ENCODE peak calls at places on chromosomes 11 and 22, in five cellular contexts. E, F, I, M and B are unnamed samples.

GRCh38 chr22:28349114-28349513 is 330.5 kb downstream of the TTC28 start:
- DNase-seq in E (no peak), I (no peak), F (no peak), M (no peak), B (no peak)

GRCh38 chr22:20674998-20675397 is 98.9 kb upstream of the SERPIND1 start:
- DNase-seq in F (no peak), I (no peak), M (no peak), E (no peak), B (no peak)

GRCh38 chr11:61815790-61816735 is 740 bp downstream of the FADS1 start:
- DNase-seq in M (peak; percentile 70), E (peak; percentile 91), I (peak; percentile 84), F (peak; percentile 91), B (peak; percentile 93)

GRCh38 chr11:69284081-69284511 is 9.9 kb upstream of the MYEOV start:
- DNase-seq in F (peak; percentile 40), I (no peak), M (peak; percentile 31), E (no peak), B (peak; percentile 53)

GRCh38 chr11:71203681-71204080 is 48.7 kb downstream of the SHANK2 start:
- DNase-seq in I (no peak), M (peak; percentile 24), E (no peak), F (peak; percentile 45), B (peak; percentile 9)

GRCh38 chr11:65806972-65807371 is 20.1 kb downstream of the OVOL1 start:
- DNase-seq in E (no peak), M (no peak), F (no peak), I (no peak), B (no peak)

GRCh38 chr11:132111781-132112380 is 741.5 kb downstream of the NTM start:
- DNase-seq in E (no peak), F (no peak), M (no peak), I (no peak), B (no peak)

GRCh38 chr22:29914991-29915390 is 32.0 kb downstream of the MTMR3 start:
- DNase-seq in F (no peak), M (no peak), I (no peak), E (no peak), B (no peak)

GRCh38 chr11:41786087-41786486 is 326.6 kb upstream of the LRRC4C start:
- DNase-seq in F (no peak), I (no peak), E (no peak), M (no peak), B (no peak)

GRCh38 chr22:19805821-19806212 is 45.2 kb downstream of the TBX1 start:
- DNase-seq in I (no peak), F (peak; percentile 67), E (peak; percentile 21), M (no peak), B (peak; percentile 81)

GRCh38 chr11:97361812-97362378 is 972.1 kb downstream of the JRKL start:
- DNase-seq in E (no peak), I (no peak), F (no peak), M (no peak), B (no peak)

GRCh38 chr11:13834463-13834862 is 128.1 kb upstream of the SPON1 start:
- DNase-seq in M (no peak), I (peak; percentile 65), E (peak; percentile 89), F (no peak), B (no peak)

GRCh38 chr11:96145163-96145585 is 197.8 kb downstream of the MAML2 start:
- DNase-seq in I (no peak), E (no peak), F (no peak), M (no peak), B (no peak)

GRCh38 chr22:41052661-41053490 is 39.5 kb upstream of the EP300 start:
- DNase-seq in F (no peak), I (no peak), E (no peak), M (no peak), B (no peak)

GRCh38 chr11:118980191-118980881 is 8.8 kb downstream of the FOXR1 start:
- DNase-seq in E (peak; percentile 79), I (no peak), M (peak; percentile 58), F (peak; percentile 72), B (peak; percentile 80)

GRCh38 chr11:122746050-122746478 is 90.5 kb downstream of the UBASH3B start:
- DNase-seq in F (no peak), M (no peak), E (no peak), I (no peak), B (peak; percentile 52)

GRCh38 chr11:130452941-130453340 is 4.5 kb downstream of the ADAMTS15 start:
- DNase-seq in I (no peak), F (peak; percentile 80), M (no peak), E (peak; percentile 71), B (no peak)

GRCh38 chr11:77200351-77200750 is 72.3 kb downstream of the MYO7A start:
- DNase-seq in M (peak; percentile 0), I (no peak), F (no peak), E (no peak), B (peak; percentile 67)

GRCh38 chr22:43402128-43402527 is 9.7 kb upstream of the MPPED1 start:
- DNase-seq in F (no peak), M (no peak), E (no peak), I (no peak), B (no peak)

GRCh38 chr11:113705871-113706654 is at the start of gene TMPRSS5:
- DNase-seq in F (no peak), I (peak; percentile 20), E (no peak), M (no peak), B (no peak)

GRCh38 chr22:36384766-36385400 is 2.9 kb downstream of the MYH9 start:
- DNase-seq in M (no peak), E (peak; percentile 75), F (no peak), I (peak; percentile 79), B (peak; percentile 87)

GRCh38 chr22:36387664-36387913 is 178 bp downstream of the MYH9 start:
- DNase-seq in E (no peak), M (no peak), F (no peak), I (no peak), B (no peak)

GRCh38 chr22:36386900-36387663 is 685 bp downstream of the MYH9 start:
- DNase-seq in M (peak; percentile 93), I (peak; percentile 50), E (peak; percentile 53), F (peak; percentile 93), B (peak; percentile 86)

GRCh38 chr22:36385491-36386350 is 2.0 kb downstream of the MYH9 start:
- DNase-seq in I (peak; percentile 67), F (peak; percentile 85), M (no peak), E (no peak), B (peak; percentile 91)

DNA sequence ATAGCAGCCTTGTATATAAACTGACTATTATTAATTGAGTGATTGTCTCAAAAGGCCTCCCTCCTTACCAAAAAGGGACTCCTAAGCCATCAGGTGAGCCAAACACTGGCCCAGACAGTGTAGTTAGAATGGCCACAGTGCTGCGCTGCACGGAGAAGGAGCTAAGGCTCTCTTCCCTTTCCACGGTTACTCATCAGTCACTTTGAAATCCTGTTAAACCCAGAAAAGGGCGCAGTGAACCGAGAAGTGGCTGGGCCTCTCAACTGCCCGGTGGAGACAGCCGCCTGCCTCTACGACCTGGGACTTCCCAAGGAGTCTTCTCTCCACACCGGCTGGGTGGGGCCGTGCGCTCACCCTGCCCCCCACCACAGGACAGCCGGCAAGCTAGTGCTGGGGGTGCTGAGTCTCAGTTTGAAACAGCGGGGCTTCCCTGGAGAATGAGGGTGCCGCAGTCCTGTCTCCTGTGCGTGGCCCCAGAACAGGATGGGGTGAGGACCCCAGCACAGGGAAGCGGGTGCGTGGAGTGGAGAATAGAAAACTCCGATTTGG is 1.3 kb downstream of the MYH9 start:
- DNase-seq in M (peak; percentile 85), E (no peak), I (peak; percentile 79), F (peak; percentile 92), B (peak; percentile 82)
- H3K36me3 ChIP-seq in M (peaks cover 6% of the 10 kb centered on the region), E (peaks cover 38% of the 10 kb centered on the region), I (no peaks in the 10 kb centered on the region), F (peaks cover 3% of the 10 kb centered on the region), B (peaks cover 35% of the 10 kb centered on the region)

DNA sequence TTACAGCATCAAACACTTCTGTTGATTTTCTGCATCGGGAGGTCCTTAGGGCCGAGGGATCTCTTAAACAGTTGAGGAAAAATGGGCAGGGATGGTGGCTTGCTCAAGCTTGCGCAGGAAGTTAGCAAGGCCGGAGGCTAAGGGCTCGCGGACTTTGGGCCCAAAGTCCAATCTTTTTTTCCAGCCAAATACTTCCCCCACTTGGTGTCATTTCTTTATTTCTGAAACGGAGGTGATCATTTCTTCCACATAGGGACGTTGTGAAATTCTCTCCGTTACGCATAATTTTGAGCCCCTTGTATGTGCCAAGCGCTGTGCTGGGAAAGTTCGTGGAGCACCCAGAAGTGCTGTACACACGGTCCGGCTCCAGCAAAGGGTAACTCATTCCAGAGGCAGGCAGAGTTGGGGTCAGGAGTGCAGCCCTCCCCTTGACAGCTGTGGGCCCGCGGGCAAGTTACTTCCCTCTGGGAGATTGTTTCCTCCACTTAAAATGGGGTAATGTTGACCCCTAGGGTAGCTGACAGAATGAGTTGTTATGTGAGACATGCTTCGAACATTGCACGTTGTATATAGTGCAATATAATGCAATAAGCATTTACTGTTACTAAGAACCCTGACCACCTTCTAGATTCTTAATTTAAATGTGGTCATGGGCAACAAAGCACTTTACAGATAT is 837 bp downstream of the MIEF1 start:
- DNase-seq in I (no peak), F (peak; percentile 63), M (peak; percentile 51), E (no peak), B (peak; percentile 54)
- TF ChIP-seq CTCF in I (no peak), F (no peak), M (no peak), E (no peak), B (no peak)

GRCh38 chr22:39459681-39460080 is 2.9 kb downstream of the MGAT3 start:
- DNase-seq in E (no peak), M (no peak), F (no peak), I (no peak), B (no peak)

GRCh38 chr22:39457546-39458442 is 982 bp downstream of the MGAT3 start:
- DNase-seq in F (no peak), E (no peak), I (peak; percentile 60), M (no peak), B (no peak)

GRCh38 chr22:39457047-39457545 is 284 bp downstream of the MGAT3 start:
- DNase-seq in E (no peak), M (no peak), I (peak; percentile 66), F (no peak), B (peak; percentile 94)

GRCh38 chr22:39456262-39457046 is at the start of gene MGAT3:
- DNase-seq in M (no peak), E (no peak), I (no peak), F (peak; percentile 75), B (no peak)

DNA sequence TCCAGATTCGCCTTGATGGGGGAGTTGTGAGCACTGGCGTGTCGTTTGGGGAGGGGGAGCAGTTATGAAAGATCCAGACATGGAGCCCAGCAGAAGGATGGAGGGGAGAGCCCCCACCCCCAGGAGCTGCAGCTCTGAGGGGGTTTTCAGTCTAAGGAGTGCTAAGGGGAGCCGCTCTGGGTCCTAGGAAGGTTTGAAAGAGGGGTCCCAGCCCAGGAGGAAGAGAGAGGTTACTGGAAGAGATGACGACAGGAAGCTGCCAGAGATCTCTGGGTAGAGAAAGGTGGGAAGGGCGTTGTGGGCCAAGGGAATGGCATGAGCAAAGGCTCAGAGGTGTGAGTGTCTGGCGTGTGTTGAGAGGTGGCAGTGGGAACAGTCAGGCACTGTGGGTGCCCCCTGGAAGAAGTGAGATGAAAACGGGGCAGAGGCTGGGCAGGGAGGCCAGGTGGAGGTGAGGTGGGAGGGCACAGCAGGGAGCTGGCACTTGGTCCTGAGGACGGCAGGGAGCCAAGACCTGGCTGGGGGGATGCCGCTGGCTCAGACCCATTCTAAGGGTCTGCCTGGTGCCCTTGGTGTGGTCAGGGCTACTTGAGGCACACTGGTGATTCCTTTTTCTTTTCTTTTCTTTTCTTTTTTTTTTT is 1.8 kb downstream of the MGAT3 start:
- DNase-seq in I (no peak), E (no peak), F (no peak), M (no peak), B (no peak)
- H3K4me1 ChIP-seq in I (peaks cover 22% of the 10 kb centered on the region), E (peaks cover 15% of the 10 kb centered on the region), F (peaks cover 7% of the 10 kb centered on the region), M (peaks cover 2% of the 10 kb centered on the region), B (no peaks in the 10 kb centered on the region)

DNA sequence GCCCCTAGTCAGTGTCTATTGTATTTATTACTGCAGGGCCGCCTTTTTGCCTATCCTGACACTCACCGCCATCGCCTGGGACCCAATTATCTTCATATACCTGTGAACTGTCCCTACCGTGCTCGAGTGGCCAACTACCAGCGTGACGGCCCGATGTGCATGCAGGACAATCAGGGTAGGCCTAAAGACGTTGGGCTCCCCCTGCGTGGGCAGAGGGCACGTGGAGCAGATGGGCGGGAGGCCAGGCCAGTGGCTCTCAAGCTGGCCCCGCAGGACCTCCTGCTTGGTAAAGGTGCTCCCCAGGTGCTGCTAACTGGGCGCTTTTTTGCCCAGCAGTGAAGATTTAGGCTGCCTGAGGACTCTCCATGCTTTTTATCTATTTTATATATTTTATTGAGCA is 22.5 kb downstream of the CAT start:
- DNase-seq in F (no peak), I (no peak), M (no peak), E (no peak), B (no peak)
- H3K36me3 ChIP-seq in F (peaks cover 43% of the 10 kb centered on the region), I (no peaks in the 10 kb centered on the region), M (peaks cover 9% of the 10 kb centered on the region), E (no peaks in the 10 kb centered on the region), B (peaks cover 79% of the 10 kb centered on the region)